ENCODE peak calls at places on chromosomes 4 and X, in seven cellular contexts. K is choroid plexus epithelial cell, P is neural progenitor cell, N is endothelial cell, O is suprapubic skin, F is tibial nerve, E is HFF-Myc. V is an unnamed sample.

GRCh38 chrX:16552546-16552945 is 97.4 kb upstream of the S100G start:
- DNase-seq in K (peak; percentile 24), P (no peak), N (no peak), O (no peak), F (no peak), E (no peak), V (no peak)

GRCh38 chr4:94435874-94436273 is 15.9 kb upstream of the PDLIM5 start:
- DNase-seq in K (no peak), P (no peak), N (no peak), O (no peak), F (no peak), E (no peak), V (no peak)

GRCh38 chr4:157096439-157096838 is 20.5 kb downstream of the GLRB start:
- DNase-seq in K (peak; percentile 43), P (no peak), N (no peak), O (no peak), F (no peak), E (no peak), V (no peak)

GRCh38 chr4:161254375-161254774 is 909.4 kb downstream of the FSTL5 start:
- DNase-seq in K (no peak), P (no peak), N (no peak), O (no peak), F (no peak), E (no peak), V (no peak)

GRCh38 chr4:101031971-101032370 is 315.4 kb downstream of the PPP3CA start:
- DNase-seq in K (no peak), P (peak; percentile 82), N (no peak), O (no peak), F (no peak), E (no peak), V (no peak)

GRCh38 chr4:89506866-89507494 is 199.4 kb upstream of the GPRIN3 start:
- DNase-seq in K (peak; percentile 46), P (no peak), N (no peak), O (no peak), F (no peak), E (no peak), V (no peak)

GRCh38 chrX:115031989-115032388 is 14.6 kb upstream of the IL13RA2 start:
- DNase-seq in K (no peak), P (no peak), N (no peak), O (no peak), F (no peak), E (no peak), V (no peak)

GRCh38 chrX:44580466-44580865 is 37.8 kb upstream of the FUNDC1 start:
- DNase-seq in K (peak; percentile 63), P (no peak), N (no peak), O (no peak), F (no peak), E (no peak), V (no peak)

GRCh38 chrX:13420545-13421183 is 100.8 kb upstream of the ATXN3L start:
- DNase-seq in K (no peak), P (no peak), N (no peak), O (no peak), F (no peak), E (no peak), V (no peak)

GRCh38 chr4:151031831-151032605 is 16.9 kb upstream of the LRBA start:
- DNase-seq in K (peak; percentile 42), P (no peak), N (no peak), O (no peak), F (no peak), E (no peak), V (no peak)

GRCh38 chr4:93897559-93897958 is 69.0 kb downstream of the ATOH1 start:
- DNase-seq in K (peak; percentile 11), P (no peak), N (no peak), O (no peak), F (no peak), E (no peak), V (no peak)

GRCh38 chrX:131792356-131792749 is 230.7 kb upstream of the STK26 start:
- DNase-seq in K (no peak), P (no peak), N (no peak), O (peak; percentile 92), F (no peak), E (no peak), V (no peak)

GRCh38 chr4:71584654-71585053 is 199.2 kb downstream of the GC start:
- DNase-seq in K (no peak), P (no peak), N (no peak), O (no peak), F (no peak), E (no peak), V (no peak)

GRCh38 chrX:88828011-88828410 is 81.0 kb downstream of the CPXCR1 start:
- DNase-seq in K (no peak), P (peak; percentile 51), N (no peak), O (no peak), F (no peak), E (no peak), V (no peak)

GRCh38 chrX:55057691-55058249 is 17.1 kb upstream of the PAGE2B start:
- DNase-seq in K (peak; percentile 59), P (peak; percentile 26), N (peak; percentile 7), O (no peak), F (peak; percentile 13), E (peak; percentile 9), V (no peak)

GRCh38 chr4:141058739-141059507 is 74.3 kb downstream of the RNF150 start:
- DNase-seq in K (peak; percentile 76), P (no peak), N (no peak), O (no peak), F (no peak), E (no peak), V (no peak)

DNA sequence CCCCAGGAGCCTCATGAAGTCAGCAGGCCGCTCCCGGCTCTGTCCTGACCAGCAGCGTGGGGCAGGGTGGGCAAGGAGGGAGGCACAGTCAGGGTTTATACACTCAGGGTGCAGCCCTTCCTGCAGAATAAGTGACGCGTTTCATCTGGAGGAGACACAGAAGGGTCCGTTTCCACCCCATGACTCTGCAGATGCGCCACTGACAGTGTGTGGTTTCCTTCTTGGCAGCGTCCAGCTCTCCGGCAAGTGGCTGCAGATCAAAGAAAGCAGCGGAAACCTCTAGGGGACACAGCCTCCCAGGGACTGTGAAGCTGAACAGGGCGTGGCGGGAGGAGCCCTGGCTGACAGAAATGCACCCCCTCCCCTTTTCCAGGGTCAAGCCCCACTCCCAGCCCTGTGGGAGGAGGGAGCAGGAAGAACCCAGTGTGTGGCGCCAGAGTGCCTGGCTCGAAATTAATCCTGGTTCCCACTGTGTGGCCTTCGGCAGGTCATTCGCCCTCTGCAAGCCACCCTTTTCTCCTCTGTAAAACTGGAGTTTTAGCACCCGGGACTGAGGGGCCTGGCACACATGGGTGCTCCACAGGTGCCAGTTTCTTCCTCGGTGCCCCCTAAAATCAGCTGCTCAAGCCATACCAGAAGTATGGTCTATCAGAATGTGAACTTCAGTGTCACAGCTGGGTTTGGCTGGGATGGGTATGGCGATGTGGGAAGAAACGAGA is 17.3 kb upstream of the TBC1D14 start:
- DNase-seq in K (peak; percentile 73), P (peak; percentile 72), N (no peak), O (no peak), F (peak; percentile 23), E (no peak), V (no peak)
- TF ChIP-seq CTCF in K (peak; percentile 43), P (peak; percentile 34), N (no peak), O (no peak), F (no peak), E (no peak), V (peak; percentile 13)

GRCh38 chr4:12723849-12724447 is 760.2 kb downstream of the RAB28 start:
- DNase-seq in K (peak; percentile 12), P (peak; percentile 11), N (no peak), O (no peak), F (no peak), E (no peak), V (no peak)

GRCh38 chr4:12734586-12734985 is 749.6 kb downstream of the RAB28 start:
- DNase-seq in K (no peak), P (no peak), N (no peak), O (no peak), F (no peak), E (no peak), V (no peak)

GRCh38 chr4:12724520-12724919 is 759.6 kb downstream of the RAB28 start:
- DNase-seq in K (peak; percentile 26), P (peak; percentile 19), N (no peak), O (no peak), F (no peak), E (no peak), V (no peak)

GRCh38 chr4:12729384-12729783 is 754.8 kb downstream of the RAB28 start:
- DNase-seq in K (peak; percentile 43), P (peak; percentile 25), N (no peak), O (no peak), F (no peak), E (peak; percentile 2), V (no peak)
- TF ChIP-seq CTCF in K (peak; percentile 57), P (peak; percentile 65), N (peak; percentile 76), O (peak; percentile 21), F (no peak), E (peak; percentile 27), V (peak; percentile 82)

GRCh38 chr4:75495489-75495888 is 18.7 kb downstream of the RCHY1 start:
- DNase-seq in K (no peak), P (no peak), N (no peak), O (no peak), F (no peak), E (no peak), V (no peak)
- TF ChIP-seq CTCF in K (no peak), P (no peak), N (no peak), O (no peak), F (no peak), E (no peak), V (no peak)

GRCh38 chr4:125956281-125956680 is 641.5 kb downstream of the FAT4 start:
- DNase-seq in K (no peak), P (no peak), N (no peak), O (no peak), F (no peak), E (peak; percentile 14), V (no peak)
- TF ChIP-seq CTCF in K (no peak), P (no peak), N (no peak), O (no peak), F (no peak), E (no peak), V (no peak)

DNA sequence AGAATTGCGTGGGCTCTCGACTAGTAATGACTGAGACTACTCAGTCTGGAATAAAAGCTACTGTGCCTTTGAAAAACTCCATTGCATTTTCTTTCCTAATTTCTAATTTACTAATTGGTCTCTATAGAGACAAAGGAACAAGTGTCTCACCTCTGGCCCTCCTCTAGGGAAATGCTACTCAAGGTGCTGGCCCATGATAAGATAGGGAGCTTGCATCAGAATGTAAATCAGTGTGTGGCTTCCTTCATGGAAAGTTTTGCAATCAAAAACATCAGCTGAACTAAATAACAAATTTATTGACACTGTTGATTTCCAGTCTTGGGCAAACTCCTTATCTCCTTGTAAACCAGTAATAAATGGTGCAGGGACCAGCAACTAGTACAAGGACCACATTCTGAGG is 81.8 kb downstream of the SRPX start:
- DNase-seq in K (no peak), P (no peak), N (peak; percentile 15), O (no peak), F (no peak), E (no peak), V (no peak)
- TF ChIP-seq CTCF in K (no peak), P (no peak), N (no peak), O (no peak), F (no peak), E (no peak), V (no peak)

V was measured in type B pancreatic cell.